ENCODE peak calls at places on chromosomes 4 and X, in seven cellular contexts. P is progenitor cell of endocrine pancreas; H is NCI-H748 treated with DMSO at 0.1 percent for 48 hours; Q is esophagus squamous epithelium; N is iris pigment epithelial cell; D is 8988T; M is stimulated activated CD4-positive, alpha-beta T cell treated with anti-CD3 and anti-CD28 coated beads, Interleukin-2, amount 100 ng/mL, for 24 hours. U is an unnamed sample.

GRCh38 chr4:122458625-122459024 is 2.1 kb upstream of the IL2 start:
- DNase-seq in M (peak; percentile 58), N (no peak), H (no peak), D (no peak), Q (no peak), P (no peak), U (no peak)

GRCh38 chr4:83252782-83253405 is 31.7 kb downstream of the COQ2 start:
- DNase-seq in N (peak; percentile 82), D (no peak), M (peak; percentile 71), Q (peak; percentile 23), P (peak; percentile 29), H (peak; percentile 62), U (peak; percentile 50)

GRCh38 chr4:85939595-85939994 is 420.3 kb downstream of the MAPK10 start:
- DNase-seq in N (no peak), M (no peak), D (no peak), P (no peak), Q (no peak), H (no peak), U (no peak)

GRCh38 chr4:1204286-1204827 is 32.0 kb upstream of the SPON2 start:
- DNase-seq in P (no peak), H (no peak), N (no peak), Q (no peak), M (no peak), D (no peak), U (no peak)

GRCh38 chr4:112840061-112840460 is 203.1 kb downstream of the LARP7 start:
- DNase-seq in M (no peak), H (no peak), Q (no peak), N (peak; percentile 53), P (no peak), D (no peak), U (peak; percentile 57)

GRCh38 chr4:89422441-89422950 is 114.9 kb upstream of the GPRIN3 start:
- DNase-seq in M (no peak), Q (no peak), H (no peak), N (peak; percentile 21), P (no peak), D (no peak), U (no peak)

GRCh38 chrX:152869972-152870371 is 27.9 kb upstream of the ZNF185 start:
- DNase-seq in P (no peak), H (no peak), N (no peak), D (no peak), Q (no peak), M (no peak), U (no peak)

GRCh38 chr4:8547108-8547911 is 32.9 kb upstream of the GPR78 start:
- DNase-seq in H (no peak), N (peak; percentile 79), M (no peak), P (no peak), Q (no peak), D (peak; percentile 57), U (peak; percentile 80)

GRCh38 chrX:154352012-154352401 is 22.4 kb downstream of the FLNA start:
- DNase-seq in D (no peak), M (no peak), N (no peak), H (no peak), Q (no peak), P (no peak), U (no peak)

GRCh38 chrX:40099046-40099968 is 1.5 kb upstream of the BCOR start:
- DNase-seq in Q (no peak), N (peak; percentile 31), P (no peak), D (peak; percentile 63), H (peak; percentile 25), M (peak; percentile 42), U (no peak)

GRCh38 chrX:49166914-49167739 is 4.6 kb downstream of the MAGIX start:
- DNase-seq in M (peak; percentile 60), P (no peak), D (no peak), H (no peak), Q (no peak), N (peak; percentile 64), U (no peak)

GRCh38 chrX:9992724-9993123 is 25.6 kb downstream of the CLDN34 start:
- DNase-seq in N (no peak), M (no peak), H (no peak), Q (no peak), P (no peak), D (no peak), U (no peak)

GRCh38 chrX:19595036-19595435 is 79.7 kb upstream of the MAP3K15 start:
- DNase-seq in M (no peak), H (no peak), P (no peak), N (no peak), D (no peak), Q (no peak), U (no peak)

GRCh38 chr4:124276461-124276860 is 436.1 kb downstream of the ANKRD50 start:
- DNase-seq in M (no peak), Q (no peak), P (no peak), D (no peak), H (no peak), N (peak; percentile 29), U (no peak)

GRCh38 chr4:15654556-15655222 is 468 bp downstream of the FBXL5 start:
- DNase-seq in D (no peak), H (no peak), P (peak; percentile 38), Q (no peak), N (peak; percentile 32), M (peak; percentile 54), U (peak; percentile 31)

GRCh38 chr4:113290666-113291065 is 241.2 kb downstream of the ANK2 start:
- DNase-seq in N (no peak), P (no peak), Q (no peak), M (no peak), H (no peak), D (no peak), U (no peak)

GRCh38 chr4:114998316-114998715 is 115.1 kb downstream of the NDST4 start:
- DNase-seq in Q (no peak), H (no peak), M (no peak), P (no peak), D (no peak), N (peak; percentile 18), U (no peak)

GRCh38 chrX:65331371-65331770 is 203.2 kb downstream of the LAS1L start:
- DNase-seq in P (no peak), H (no peak), N (no peak), M (no peak), D (no peak), Q (no peak), U (no peak)

GRCh38 chr4:176198316-176198903 is 3.0 kb upstream of the SPATA4 start:
- DNase-seq in M (no peak), P (no peak), H (peak; percentile 7), Q (no peak), D (no peak), N (no peak), U (no peak)

GRCh38 chr4:140176735-140177134 is 22.8 kb upstream of the MAML3 start:
- DNase-seq in Q (no peak), N (peak; percentile 80), P (no peak), M (no peak), H (no peak), D (no peak), U (no peak)

GRCh38 chr4:3491681-3492405 is 28.7 kb downstream of the DOK7 start:
- DNase-seq in P (no peak), Q (no peak), H (no peak), D (no peak), M (no peak), N (peak; percentile 18), U (no peak)

GRCh38 chr4:24991015-24991414 is 39.7 kb downstream of the LGI2 start:
- DNase-seq in N (peak; percentile 31), P (no peak), H (no peak), D (no peak), M (no peak), Q (no peak), U (peak; percentile 54)

GRCh38 chrX:23838953-23839352 is 56.0 kb downstream of the SAT1 start:
- DNase-seq in Q (no peak), D (no peak), H (no peak), M (no peak), N (no peak), P (no peak), U (no peak)

GRCh38 chr4:148118628-148119027 is 323.6 kb downstream of the NR3C2 start:
- DNase-seq in M (no peak), D (no peak), N (no peak), Q (no peak), P (no peak), H (no peak), U (no peak)

GRCh38 chrX:154417157-154417556 is 5.8 kb downstream of the TAFAZZIN start:
- DNase-seq in M (no peak), N (no peak), D (no peak), H (no peak), P (no peak), Q (no peak), U (no peak)

GRCh38 chrX:133586443-133586842 is 171.2 kb upstream of the GPC4 start:
- DNase-seq in N (no peak), D (no peak), P (no peak), M (no peak), Q (no peak), H (no peak), U (no peak)

GRCh38 chr4:52712991-52713275 is 38.3 kb downstream of the ERVMER34-1 start:
- DNase-seq in P (no peak), Q (no peak), N (no peak), M (no peak), H (no peak), D (no peak), U (no peak)

GRCh38 chr4:176791591-176792347 is 953 bp downstream of the VEGFC start:
- DNase-seq in H (no peak), N (peak; percentile 65), D (no peak), Q (no peak), M (no peak), P (peak; percentile 29), U (no peak)

GRCh38 chrX:26918633-26919032 is 544.5 kb downstream of the PPP4R3C start:
- DNase-seq in N (peak; percentile 49), Q (no peak), D (no peak), H (no peak), P (no peak), M (no peak), U (no peak)

U was measured in NCI-H226.